ENCODE peak calls at places on chromosome 21, in four cellular contexts. X, B, F and O are unnamed samples.

GRCh38 chr21:42759594-42759927 is 106.1 kb downstream of the PDE9A start:
- DNase-seq in X (no peak), F (no peak), B (no peak), O (no peak)

GRCh38 chr21:25934130-25934529 is 199.4 kb downstream of the GABPA start:
- DNase-seq in F (no peak), B (no peak), X (no peak), O (no peak)

GRCh38 chr21:44000360-44000759 is 11.7 kb upstream of the TRAPPC10 start:
- DNase-seq in B (no peak), X (no peak), F (no peak), O (no peak)

GRCh38 chr21:42120056-42120903 is 49.2 kb downstream of the UMODL1 start:
- DNase-seq in F (no peak), B (no peak), X (peak), O (no peak)

GRCh38 chr21:28791595-28792282 is 200.9 kb downstream of the LTN1 start:
- DNase-seq in B (no peak), F (no peak), X (no peak), O (no peak)

GRCh38 chr21:42306366-42307035 is 8.7 kb downstream of the TFF3 start:
- DNase-seq in X (no peak), B (no peak), F (no peak), O (no peak)

GRCh38 chr21:36929622-36930021 is 36.8 kb downstream of the HLCS start:
- DNase-seq in X (no peak), B (peak), F (no peak), O (peak)

GRCh38 chr21:38853421-38853919 is 47.7 kb downstream of the ETS2 start:
- DNase-seq in F (no peak), X (peak), B (peak), O (peak)

GRCh38 chr21:35420658-35421057 is 371.6 kb upstream of the RUNX1 start:
- DNase-seq in F (no peak), B (no peak), X (no peak), O (no peak)

GRCh38 chr21:42164064-42164789 is 54.7 kb upstream of the ABCG1 start:
- DNase-seq in X (peak), B (peak), F (peak), O (peak)

GRCh38 chr21:36696640-36697472 is 2.1 kb upstream of the SIM2 start:
- DNase-seq in B (no peak), F (peak), X (no peak), O (no peak)

GRCh38 chr21:27154451-27155129 is 187.7 kb upstream of the ADAMTS5 start:
- DNase-seq in F (no peak), X (no peak), B (no peak), O (no peak)

GRCh38 chr21:41957991-41958766 is 4.4 kb upstream of the C2CD2 start:
- DNase-seq in X (peak), B (peak), F (no peak), O (peak)

GRCh38 chr21:27388835-27389234 is 421.9 kb upstream of the ADAMTS5 start:
- DNase-seq in F (no peak), B (no peak), X (no peak), O (peak)

GRCh38 chr21:40054403-40054802 is 187.2 kb downstream of the PCP4 start:
- DNase-seq in B (no peak), X (no peak), F (no peak), O (no peak)

GRCh38 chr21:31117046-31117916 is 79.0 kb upstream of the KRTAP19-8 start:
- DNase-seq in F (no peak), X (no peak), B (no peak), O (no peak)

GRCh38 chr21:17611414-17612022 is 1.2 kb downstream of the BTG3 start:
- DNase-seq in B (peak), X (peak), F (peak), O (peak)
- TF ChIP-seq CTCF in B (no peak), X (no peak), F (no peak), O (no peak)

GRCh38 chr21:16708431-16708830 is 804.4 kb upstream of the CXADR start:
- DNase-seq in F (no peak), X (no peak), B (no peak), O (peak)

GRCh38 chr21:16713331-16714114 is 799.3 kb upstream of the CXADR start:
- DNase-seq in B (no peak), F (no peak), X (no peak), O (peak)

GRCh38 chr21:16707274-16707673 is 805.6 kb upstream of the CXADR start:
- DNase-seq in F (no peak), X (no peak), B (no peak), O (no peak)

GRCh38 chr21:16709866-16710550 is 802.8 kb upstream of the CXADR start:
- DNase-seq in F (no peak), X (peak), B (no peak), O (no peak)
- TF ChIP-seq JUN in F (no peak), X (no peak), B (no peak), O (no peak)

DNA sequence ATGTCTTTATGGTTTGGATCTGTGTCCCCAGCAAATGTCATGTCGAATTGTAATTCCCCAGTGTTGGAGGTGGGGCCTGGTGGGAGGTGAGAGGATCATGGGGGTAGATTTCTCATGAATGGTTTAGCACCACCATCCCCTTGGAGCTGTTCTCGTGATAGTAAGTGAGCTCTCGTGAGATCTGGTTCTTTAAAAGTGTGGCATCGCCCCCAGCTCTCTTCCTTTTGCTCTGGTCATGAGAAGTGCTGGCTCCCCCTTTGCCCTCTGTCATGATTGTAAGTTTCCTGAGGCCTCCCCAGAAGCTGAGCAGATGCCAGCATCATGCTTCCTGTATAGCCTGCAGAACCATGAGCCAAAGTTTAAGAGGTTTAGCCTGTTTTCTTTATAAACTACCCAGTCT is 11.2 kb upstream of the KCNE2 start:
- DNase-seq in F (no peak), X (no peak), B (no peak), O (no peak)
- TF ChIP-seq CTCF in F (no peak), X (no peak), B (no peak), O (no peak)

DNA sequence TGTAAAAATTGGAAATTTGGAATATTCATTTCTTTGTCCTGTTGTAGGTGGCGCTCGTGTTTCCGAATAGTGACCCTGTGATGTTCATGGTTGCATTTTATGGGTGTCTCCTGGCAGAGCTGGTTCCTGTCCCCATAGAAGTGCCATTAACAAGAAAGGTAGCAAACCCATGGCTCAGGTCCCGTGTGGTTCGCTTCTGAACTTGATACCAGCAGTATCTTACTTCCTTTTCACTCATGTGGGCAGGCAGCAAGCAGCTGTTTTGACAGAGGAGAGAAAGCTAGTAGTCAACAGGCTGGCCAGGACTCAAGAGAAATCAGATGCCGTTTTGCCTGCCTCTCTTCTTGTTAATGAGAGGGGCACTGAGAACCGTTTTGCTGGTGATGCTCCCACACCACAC is 72.8 kb downstream of the S100B start:
- DNase-seq in B (no peak), X (no peak), F (no peak), O (no peak)
- TF ChIP-seq JUN in B (no peak), X (no peak), F (no peak), O (no peak)

GRCh38 chr21:45709127-45709526 is 65.6 kb downstream of the PCBP3 start:
- DNase-seq in F (no peak), X (no peak), B (no peak), O (no peak)
- TF ChIP-seq CTCF in F (no peak), X (no peak), B (no peak), O (no peak)